ENCODE peak calls at places on chromosomes 12 and 14, in four cellular contexts. One of them, this sample, is unnamed.

GRCh38 chr14:35403085-35403396 is 1.5 kb downstream of the NFKBIA start:
- DNase-seq in SIG-M5: no peak
- DNase-seq in mammary epithelial cell: peak
- DNase-seq in NCI-H1417: no peak
- DNase-seq in this sample: no peak

GRCh38 chr12:88258396-88258795 is 116.3 kb downstream of the TMTC3 start:
- DNase-seq in SIG-M5: no peak
- DNase-seq in mammary epithelial cell: no peak
- DNase-seq in NCI-H1417: no peak
- DNase-seq in this sample: no peak

GRCh38 chr14:100827140-100827517 is 1.2 kb downstream of the MEG3 start:
- DNase-seq in SIG-M5: no peak
- DNase-seq in mammary epithelial cell: no peak
- DNase-seq in NCI-H1417: no peak
- DNase-seq in this sample: no peak

GRCh38 chr12:12081836-12082497 is 11.2 kb downstream of the BCL2L14 start:
- DNase-seq in SIG-M5: no peak
- DNase-seq in mammary epithelial cell: peak
- DNase-seq in NCI-H1417: peak
- DNase-seq in this sample: no peak

GRCh38 chr12:31353730-31354708 is 28.1 kb upstream of the SINHCAF start:
- DNase-seq in SIG-M5: no peak
- DNase-seq in mammary epithelial cell: no peak
- DNase-seq in NCI-H1417: peak
- DNase-seq in this sample: no peak

GRCh38 chr12:107684029-107684790 is 1.4 kb upstream of the PWP1 start:
- DNase-seq in SIG-M5: no peak
- DNase-seq in mammary epithelial cell: no peak
- DNase-seq in NCI-H1417: no peak
- DNase-seq in this sample: no peak

GRCh38 chr14:35391388-35391710 is 13.2 kb downstream of the NFKBIA start:
- DNase-seq in SIG-M5: no peak
- DNase-seq in mammary epithelial cell: no peak
- DNase-seq in NCI-H1417: no peak
- DNase-seq in this sample: no peak

GRCh38 chr14:93081875-93082570 is 33.7 kb downstream of the ITPK1 start:
- DNase-seq in SIG-M5: no peak
- DNase-seq in mammary epithelial cell: no peak
- DNase-seq in NCI-H1417: no peak
- DNase-seq in this sample: no peak

GRCh38 chr12:70106347-70106746 is 136.9 kb upstream of the CNOT2 start:
- DNase-seq in SIG-M5: no peak
- DNase-seq in mammary epithelial cell: no peak
- DNase-seq in NCI-H1417: no peak
- DNase-seq in this sample: no peak

GRCh38 chr12:23536293-23536692 is 413.2 kb downstream of the SOX5 start:
- DNase-seq in SIG-M5: no peak
- DNase-seq in mammary epithelial cell: no peak
- DNase-seq in NCI-H1417: peak
- DNase-seq in this sample: no peak

GRCh38 chr12:6855322-6855721 is 3.4 kb downstream of the USP5 start:
- DNase-seq in SIG-M5: no peak
- DNase-seq in mammary epithelial cell: no peak
- DNase-seq in NCI-H1417: no peak
- DNase-seq in this sample: no peak

GRCh38 chr12:77299001-77299400 is 233.6 kb upstream of the E2F7 start:
- DNase-seq in SIG-M5: no peak
- DNase-seq in mammary epithelial cell: no peak
- DNase-seq in NCI-H1417: no peak
- DNase-seq in this sample: no peak

GRCh38 chr14:34685819-34686428 is 28.5 kb downstream of the CFL2 start:
- DNase-seq in SIG-M5: no peak
- DNase-seq in mammary epithelial cell: no peak
- DNase-seq in NCI-H1417: no peak
- DNase-seq in this sample: no peak

GRCh38 chr14:26598081-26598671 is 343 bp upstream of the NOVA1 start:
- DNase-seq in SIG-M5: no peak
- DNase-seq in mammary epithelial cell: no peak
- DNase-seq in NCI-H1417: peak
- DNase-seq in this sample: no peak

GRCh38 chr14:100653409-100653808 is 66.2 kb upstream of the BEGAIN start:
- DNase-seq in SIG-M5: no peak
- DNase-seq in mammary epithelial cell: no peak
- DNase-seq in NCI-H1417: no peak
- DNase-seq in this sample: no peak

GRCh38 chr14:88164906-88165534 is 158.0 kb downstream of the KCNK10 start:
- DNase-seq in SIG-M5: no peak
- DNase-seq in mammary epithelial cell: no peak
- DNase-seq in NCI-H1417: no peak
- DNase-seq in this sample: no peak

GRCh38 chr12:6534914-6535696 is 788 bp downstream of the GAPDH start:
- DNase-seq in SIG-M5: peak
- DNase-seq in mammary epithelial cell: peak
- DNase-seq in NCI-H1417: peak
- DNase-seq in this sample: no peak

GRCh38 chr14:22044193-22044592 is 370.6 kb upstream of the OR4E1 start:
- DNase-seq in SIG-M5: no peak
- DNase-seq in mammary epithelial cell: no peak
- DNase-seq in NCI-H1417: no peak
- DNase-seq in this sample: no peak

GRCh38 chr14:97713023-97713422 is 915.8 kb downstream of the VRK1 start:
- DNase-seq in SIG-M5: no peak
- DNase-seq in mammary epithelial cell: peak
- DNase-seq in NCI-H1417: no peak
- DNase-seq in this sample: peak

This sample was measured in epithelial cell of prostate.